ENCODE peak calls at places on chromosome 9, in four cellular contexts. U is germinal center, V is uterus, T is GM23248. H is an unnamed sample.

GRCh38 chr9:108186996-108187395 is 668.8 kb downstream of the ACTL7B start:
- DNase-seq in U (no peak), V (peak; percentile 40), T (peak; percentile 34), H (no peak)

GRCh38 chr9:122816163-122816867 is 12.1 kb downstream of the PDCL start:
- DNase-seq in U (no peak), V (peak; percentile 22), T (no peak), H (no peak)

GRCh38 chr9:131805803-131806202 is 65.9 kb upstream of the RAPGEF1 start:
- DNase-seq in U (no peak), V (no peak), T (no peak), H (no peak)

GRCh38 chr9:76926846-76927245 is 20.9 kb upstream of the PRUNE2 start:
- DNase-seq in U (no peak), V (no peak), T (no peak), H (no peak)

GRCh38 chr9:116152941-116153764 is 438 bp upstream of the PAPPA start:
- DNase-seq in U (no peak), V (peak; percentile 22), T (peak; percentile 88), H (peak; percentile 64)

GRCh38 chr9:132547976-132548730 is 34.3 kb upstream of the BARHL1 start:
- DNase-seq in U (no peak), V (no peak), T (no peak), H (no peak)

GRCh38 chr9:128285033-128285784 is 9.1 kb downstream of the SWI5 start:
- DNase-seq in U (peak; percentile 34), V (no peak), T (no peak), H (no peak)

GRCh38 chr9:107739601-107740082 is 250.1 kb upstream of the KLF4 start:
- DNase-seq in U (no peak), V (peak; percentile 76), T (peak; percentile 75), H (peak; percentile 93)

GRCh38 chr9:81789751-81790150 is 100.4 kb upstream of the TLE1 start:
- DNase-seq in U (no peak), V (no peak), T (peak; percentile 67), H (no peak)

GRCh38 chr9:109604788-109605187 is 106.7 kb upstream of the PTPN3 start:
- DNase-seq in U (no peak), V (no peak), T (no peak), H (peak; percentile 12)

GRCh38 chr9:14173730-14174129 is 140.2 kb downstream of the NFIB start:
- DNase-seq in U (no peak), V (no peak), T (no peak), H (no peak)

GRCh38 chr9:129406278-129407225 is 214.3 kb downstream of the C9orf50 start:
- DNase-seq in U (no peak), V (peak; percentile 73), T (no peak), H (peak; percentile 40)

GRCh38 chr9:33791117-33791516 is 4.2 kb upstream of the PRSS3 start:
- DNase-seq in U (no peak), V (no peak), T (peak; percentile 87), H (peak; percentile 82)

GRCh38 chr9:98450486-98450885 is 195.0 kb upstream of the TBC1D2 start:
- DNase-seq in U (no peak), V (no peak), T (peak; percentile 92), H (no peak)

GRCh38 chr9:127537792-127538191 is 74.3 kb upstream of the STXBP1 start:
- DNase-seq in U (no peak), V (no peak), T (no peak), H (peak; percentile 30)

GRCh38 chr9:126722252-126722921 is 82.5 kb upstream of the ZBTB43 start:
- DNase-seq in U (peak; percentile 88), V (peak; percentile 71), T (peak; percentile 77), H (peak; percentile 83)

GRCh38 chr9:107547303-107547702 is 57.7 kb upstream of the KLF4 start:
- DNase-seq in U (no peak), V (no peak), T (no peak), H (no peak)

GRCh38 chr9:107749787-107750444 is 260.3 kb upstream of the KLF4 start:
- DNase-seq in U (no peak), V (peak; percentile 92), T (peak; percentile 97), H (peak; percentile 98)

GRCh38 chr9:8766096-8766495 is 966.5 kb upstream of the DMAC1 start:
- DNase-seq in U (no peak), V (no peak), T (no peak), H (no peak)

GRCh38 chr9:109793196-109793595 is 13.2 kb downstream of the PALM2AKAP2 start:
- DNase-seq in U (no peak), V (no peak), T (peak; percentile 96), H (peak; percentile 83)

GRCh38 chr9:85575868-85576267 is 165.9 kb downstream of the AGTPBP1 start:
- DNase-seq in U (no peak), V (no peak), T (no peak), H (no peak)

GRCh38 chr9:110602281-110602680 is 22.7 kb upstream of the SVEP1 start:
- DNase-seq in U (no peak), V (no peak), T (peak; percentile 45), H (peak; percentile 77)

GRCh38 chr9:14320272-14321245 is 6.6 kb upstream of the NFIB start:
- DNase-seq in U (no peak), V (no peak), T (peak; percentile 83), H (peak; percentile 84)

GRCh38 chr9:10268500-10269485 is 344.0 kb downstream of the PTPRD start:
- DNase-seq in U (peak; percentile 26), V (no peak), T (peak; percentile 12), H (peak; percentile 56)

GRCh38 chr9:72912476-72913381 is 40.1 kb downstream of the ALDH1A1 start:
- DNase-seq in U (no peak), V (no peak), T (no peak), H (no peak)

GRCh38 chr9:114779352-114779845 is 26.4 kb downstream of the TNFSF15 start:
- DNase-seq in U (no peak), V (peak; percentile 34), T (peak; percentile 50), H (peak; percentile 83)

GRCh38 chr9:20621553-20622329 is 558 bp downstream of the MLLT3 start:
- DNase-seq in U (peak; percentile 41), V (peak; percentile 76), T (peak; percentile 76), H (peak; percentile 42)

GRCh38 chr9:3968891-3969290 is 331.0 kb downstream of the GLIS3 start:
- DNase-seq in U (no peak), V (no peak), T (peak; percentile 90), H (peak; percentile 50)

GRCh38 chr9:84239341-84239740 is 101.2 kb downstream of the SLC28A3 start:
- DNase-seq in U (no peak), V (no peak), T (peak; percentile 33), H (peak; percentile 26)

GRCh38 chr9:109507421-109507838 is 9.3 kb upstream of the PTPN3 start:
- DNase-seq in U (no peak), V (no peak), T (peak; percentile 89), H (peak; percentile 89)

GRCh38 chr9:127973169-127974001 is 7.4 kb downstream of the EEIG1 start:
- DNase-seq in U (no peak), V (no peak), T (no peak), H (no peak)

GRCh38 chr9:99319048-99319447 is 97.0 kb downstream of the SEC61B start:
- DNase-seq in U (no peak), V (no peak), T (no peak), H (no peak)

GRCh38 chr9:128358861-128359260 is 12.3 kb upstream of the URM1 start:
- DNase-seq in U (no peak), V (no peak), T (peak; percentile 60), H (no peak)

GRCh38 chr9:136373300-136374182 is at the start of gene CARD9:
- DNase-seq in U (no peak), V (no peak), T (no peak), H (no peak)

GRCh38 chr9:136201609-136202448 is 3.1 kb downstream of the LHX3 start:
- DNase-seq in U (peak; percentile 44), V (no peak), T (peak; percentile 54), H (no peak)

GRCh38 chr9:133681658-133682306 is 45.6 kb downstream of the DBH start:
- DNase-seq in U (no peak), V (no peak), T (no peak), H (no peak)

GRCh38 chr9:125766468-125767221 is 19.5 kb downstream of the PBX3 start:
- DNase-seq in U (no peak), V (no peak), T (no peak), H (no peak)

GRCh38 chr9:37667706-37668672 is 17.2 kb downstream of the FRMPD1 start:
- DNase-seq in U (no peak), V (no peak), T (no peak), H (no peak)

GRCh38 chr9:18335825-18336224 is 138.1 kb upstream of the ADAMTSL1 start:
- DNase-seq in U (no peak), V (no peak), T (no peak), H (no peak)

H was measured in MCF 10A.